ENCODE peak calls at places on chromosomes 4 and X, in nine cellular contexts. C, L, X, P, K, W, U, Q and S are unnamed samples.

GRCh38 chr4:113556382-113557134 is 205.0 kb downstream of the CAMK2D start:
- DNase-seq in C (no peak), L (no peak), X (no peak), P (no peak), K (no peak), W (no peak), U (no peak), Q (no peak), S (no peak)

GRCh38 chrX:38881727-38882126 is 80.5 kb downstream of the MID1IP1 start:
- DNase-seq in C (no peak), L (no peak), X (no peak), P (no peak), K (no peak), W (no peak), U (no peak), Q (no peak), S (no peak)

GRCh38 chr4:112552668-112553067 is 36.7 kb upstream of the NEUROG2 start:
- DNase-seq in C (peak; percentile 2), L (no peak), X (no peak), P (no peak), K (peak; percentile 32), W (no peak), U (peak; percentile 58), Q (no peak), S (no peak)

GRCh38 chr4:99615210-99615834 is 40.7 kb downstream of the MTTP start:
- DNase-seq in C (no peak), L (no peak), X (no peak), P (no peak), K (no peak), W (no peak), U (no peak), Q (no peak), S (no peak)

GRCh38 chrX:1400731-1401471 is 9.0 kb upstream of the SLC25A6 start:
- DNase-seq in C (no peak), L (peak; percentile 88), X (no peak), P (peak; percentile 52), K (no peak), W (no peak), U (no peak), Q (no peak), S (no peak)

GRCh38 chr4:168384437-168385141 is 66.0 kb upstream of the DDX60 start:
- DNase-seq in C (no peak), L (no peak), X (no peak), P (no peak), K (no peak), W (no peak), U (no peak), Q (no peak), S (no peak)

GRCh38 chr4:145626623-145626982 is 7.4 kb downstream of the MMAA start:
- DNase-seq in C (no peak), L (no peak), X (no peak), P (no peak), K (no peak), W (no peak), U (no peak), Q (no peak), S (no peak)

GRCh38 chr4:132992686-132993085 is 156.4 kb upstream of the PCDH10 start:
- DNase-seq in C (no peak), L (no peak), X (no peak), P (no peak), K (no peak), W (no peak), U (no peak), Q (no peak), S (no peak)

GRCh38 chr4:151678048-151678853 is 82.6 kb downstream of the GATB start:
- DNase-seq in C (no peak), L (no peak), X (no peak), P (no peak), K (no peak), W (no peak), U (no peak), Q (no peak), S (no peak)

GRCh38 chr4:161206528-161207080 is 957.2 kb downstream of the FSTL5 start:
- DNase-seq in C (no peak), L (no peak), X (no peak), P (no peak), K (no peak), W (no peak), U (no peak), Q (no peak), S (no peak)

GRCh38 chr4:52659722-52660261 is 691 bp upstream of the USP46 start:
- DNase-seq in C (peak; percentile 18), L (peak; percentile 40), X (peak; percentile 31), P (peak; percentile 85), K (peak; percentile 21), W (no peak), U (peak; percentile 31), Q (peak; percentile 45), S (no peak)

GRCh38 chr4:123399638-123400358 is 3.2 kb downstream of the SPRY1 start:
- DNase-seq in C (no peak), L (no peak), X (no peak), P (no peak), K (no peak), W (no peak), U (peak; percentile 58), Q (no peak), S (no peak)

GRCh38 chrX:65522739-65523372 is 11.7 kb downstream of the LAS1L start:
- DNase-seq in C (no peak), L (no peak), X (no peak), P (no peak), K (no peak), W (no peak), U (peak; percentile 81), Q (no peak), S (no peak)

GRCh38 chrX:48046846-48047245 is 24.6 kb downstream of the ZNF630 start:
- DNase-seq in C (no peak), L (no peak), X (no peak), P (no peak), K (no peak), W (no peak), U (no peak), Q (no peak), S (no peak)

GRCh38 chr4:6720202-6720699 is 4.3 kb downstream of the BLOC1S4 start:
- DNase-seq in C (peak; percentile 89), L (peak; percentile 93), X (peak; percentile 66), P (peak; percentile 85), K (peak; percentile 62), W (peak; percentile 72), U (peak; percentile 78), Q (peak; percentile 74), S (peak; percentile 81)

GRCh38 chr4:124804041-124804440 is 91.5 kb upstream of the ANKRD50 start:
- DNase-seq in C (no peak), L (no peak), X (no peak), P (no peak), K (no peak), W (no peak), U (no peak), Q (no peak), S (no peak)

GRCh38 chr4:16082424-16083216 is 1.2 kb downstream of the PROM1 start:
- DNase-seq in C (peak; percentile 37), L (peak; percentile 93), X (no peak), P (peak; percentile 59), K (no peak), W (no peak), U (no peak), Q (no peak), S (no peak)

GRCh38 chr4:26061248-26061986 is 147.4 kb downstream of the SMIM20 start:
- DNase-seq in C (peak; percentile 17), L (peak; percentile 57), X (no peak), P (no peak), K (peak; percentile 56), W (no peak), U (peak; percentile 79), Q (peak; percentile 56), S (no peak)

GRCh38 chr4:28788929-28789490 is 1928.4 kb downstream of the STIM2 start:
- DNase-seq in C (no peak), L (no peak), X (no peak), P (no peak), K (peak; percentile 5), W (no peak), U (no peak), Q (no peak), S (no peak)

GRCh38 chr4:109414938-109415337 is 18.7 kb upstream of the SEC24B start:
- DNase-seq in C (no peak), L (no peak), X (no peak), P (no peak), K (no peak), W (no peak), U (peak; percentile 30), Q (no peak), S (no peak)

GRCh38 chr4:170026253-170026991 is at the start of gene MFAP3L:
- DNase-seq in C (peak; percentile 89), L (peak; percentile 88), X (peak; percentile 71), P (peak; percentile 94), K (peak; percentile 80), W (peak; percentile 85), U (peak; percentile 93), Q (peak; percentile 91), S (peak; percentile 87)
- TF ChIP-seq CTCF in C (no peak), L (no peak), X (peak; percentile 64), P (peak; percentile 7), K (no peak), W (no peak), U (no peak), Q (peak; percentile 18), S (no peak)

GRCh38 chrX:138777230-138777629 is 65.7 kb upstream of the FGF13 start:
- DNase-seq in C (no peak), L (no peak), X (no peak), P (no peak), K (no peak), W (no peak), U (no peak), Q (no peak), S (no peak)
- TF ChIP-seq CTCF in C (no peak), L (no peak), X (no peak), P (no peak), K (no peak), W (no peak), U (no peak), Q (no peak), S (no peak)

DNA sequence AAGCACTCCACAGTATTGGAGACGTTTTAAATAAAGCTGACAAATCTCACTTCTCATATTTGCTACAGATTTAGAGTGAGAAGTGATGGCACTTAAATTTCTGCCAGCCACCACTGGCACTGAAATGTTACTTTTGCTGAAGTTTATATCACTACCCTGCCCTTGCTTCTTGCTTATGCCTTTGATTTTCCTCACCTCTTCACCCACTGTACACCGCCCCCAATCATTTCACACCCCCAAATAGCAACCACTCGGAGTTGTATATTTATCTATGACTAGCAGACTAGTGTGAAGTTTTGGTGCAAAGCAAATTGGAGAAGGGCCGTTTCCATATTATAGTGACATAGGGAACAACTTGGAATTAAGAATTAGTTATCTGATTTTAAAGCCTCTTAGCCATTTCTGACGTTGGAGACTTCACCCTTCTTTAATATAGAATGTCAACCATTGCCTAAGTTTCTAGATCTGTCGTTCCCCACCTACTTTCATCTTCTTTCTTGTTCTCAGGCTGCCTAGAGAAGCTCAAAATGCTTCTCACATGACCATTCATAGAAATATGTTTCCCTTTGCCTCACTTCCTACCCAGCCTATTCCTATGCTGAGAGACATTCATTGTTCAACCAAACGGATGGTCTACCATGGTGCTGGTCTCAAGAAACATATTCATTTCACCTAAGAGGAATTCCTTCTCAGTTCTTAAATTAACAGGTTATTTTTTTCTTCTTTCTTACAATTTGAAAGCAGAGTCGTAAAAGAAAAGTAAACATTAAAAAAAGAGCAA is 20.1 kb upstream of the SLC7A11 start:
- DNase-seq in C (no peak), L (no peak), X (no peak), P (no peak), K (no peak), W (no peak), U (no peak), Q (no peak), S (no peak)
- TF ChIP-seq CTCF in C (no peak), L (no peak), X (no peak), P (no peak), K (no peak), W (no peak), U (no peak), Q (no peak), S (no peak)

GRCh38 chr4:172134536-172134935 is 321.3 kb downstream of the GALNTL6 start:
- DNase-seq in C (no peak), L (no peak), X (no peak), P (no peak), K (no peak), W (no peak), U (peak; percentile 5), Q (no peak), S (no peak)
- TF ChIP-seq CTCF in C (no peak), L (no peak), X (no peak), P (no peak), K (no peak), W (no peak), U (no peak), Q (no peak), S (no peak)